ENCODE peak calls at places on chromosome 5, in nine cellular contexts. N is HepG2, I is upper lobe of left lung, G is tibial nerve, T is prostate gland, Z is IMR-90, U is transverse colon, M is spleen, D is stomach. H is an unnamed sample. For H3K27me3, the result is how much of the 10 kb centered on the place peaks cover.

GRCh38 chr5:60814498-60814897 is 29.6 kb downstream of the ELOVL7 start:
- DNase-seq in U (no peak), M (no peak), Z (no peak), D (no peak), G (no peak), I (no peak), N (no peak), T (no peak), H (no peak)

GRCh38 chr5:16585028-16585667 is 31.6 kb downstream of the RETREG1 start:
- DNase-seq in G (no peak), T (no peak), U (no peak), I (no peak), N (no peak), M (no peak), Z (no peak), D (no peak), H (no peak)

GRCh38 chr5:132825824-132826391 is 4.5 kb downstream of the SHROOM1 start:
- DNase-seq in Z (no peak), M (no peak), G (no peak), N (no peak), T (no peak), I (no peak), U (no peak), D (no peak), H (no peak)

GRCh38 chr5:68631884-68632283 is 416.3 kb downstream of the PIK3R1 start:
- DNase-seq in G (no peak), M (no peak), Z (no peak), T (no peak), N (no peak), U (no peak), I (no peak), D (no peak), H (no peak)

GRCh38 chr5:158451203-158451982 is 592.4 kb upstream of the CLINT1 start:
- DNase-seq in N (no peak), D (no peak), I (no peak), T (no peak), G (peak), U (peak), M (no peak), Z (peak), H (no peak)

GRCh38 chr5:157217289-157218024 is 36.8 kb downstream of the ITK start:
- DNase-seq in Z (no peak), D (no peak), N (no peak), I (no peak), M (no peak), U (no peak), T (no peak), G (no peak), H (no peak)

GRCh38 chr5:120464627-120465280 is 654 bp downstream of the PRR16 start:
- DNase-seq in I (peak), N (no peak), M (peak), T (peak), Z (peak), G (no peak), U (peak), D (peak), H (no peak)

GRCh38 chr5:98679963-98680362 is 93.5 kb upstream of the RGMB start:
- DNase-seq in M (no peak), Z (peak), D (no peak), U (no peak), T (no peak), I (no peak), N (no peak), G (no peak), H (no peak)

GRCh38 chr5:21613971-21614488 is 1239.1 kb downstream of the CDH12 start:
- DNase-seq in U (no peak), I (no peak), N (no peak), M (no peak), D (no peak), G (no peak), Z (no peak), T (no peak), H (no peak)

GRCh38 chr5:160619381-160619780 is 197.7 kb downstream of the PTTG1 start:
- DNase-seq in U (no peak), M (no peak), D (no peak), I (no peak), Z (no peak), T (no peak), G (no peak), N (no peak), H (no peak)

GRCh38 chr5:140696891-140697492 is 3.3 kb upstream of the ZMAT2 start:
- DNase-seq in Z (no peak), U (no peak), N (no peak), M (no peak), G (no peak), T (no peak), D (no peak), I (no peak), H (no peak)

DNA sequence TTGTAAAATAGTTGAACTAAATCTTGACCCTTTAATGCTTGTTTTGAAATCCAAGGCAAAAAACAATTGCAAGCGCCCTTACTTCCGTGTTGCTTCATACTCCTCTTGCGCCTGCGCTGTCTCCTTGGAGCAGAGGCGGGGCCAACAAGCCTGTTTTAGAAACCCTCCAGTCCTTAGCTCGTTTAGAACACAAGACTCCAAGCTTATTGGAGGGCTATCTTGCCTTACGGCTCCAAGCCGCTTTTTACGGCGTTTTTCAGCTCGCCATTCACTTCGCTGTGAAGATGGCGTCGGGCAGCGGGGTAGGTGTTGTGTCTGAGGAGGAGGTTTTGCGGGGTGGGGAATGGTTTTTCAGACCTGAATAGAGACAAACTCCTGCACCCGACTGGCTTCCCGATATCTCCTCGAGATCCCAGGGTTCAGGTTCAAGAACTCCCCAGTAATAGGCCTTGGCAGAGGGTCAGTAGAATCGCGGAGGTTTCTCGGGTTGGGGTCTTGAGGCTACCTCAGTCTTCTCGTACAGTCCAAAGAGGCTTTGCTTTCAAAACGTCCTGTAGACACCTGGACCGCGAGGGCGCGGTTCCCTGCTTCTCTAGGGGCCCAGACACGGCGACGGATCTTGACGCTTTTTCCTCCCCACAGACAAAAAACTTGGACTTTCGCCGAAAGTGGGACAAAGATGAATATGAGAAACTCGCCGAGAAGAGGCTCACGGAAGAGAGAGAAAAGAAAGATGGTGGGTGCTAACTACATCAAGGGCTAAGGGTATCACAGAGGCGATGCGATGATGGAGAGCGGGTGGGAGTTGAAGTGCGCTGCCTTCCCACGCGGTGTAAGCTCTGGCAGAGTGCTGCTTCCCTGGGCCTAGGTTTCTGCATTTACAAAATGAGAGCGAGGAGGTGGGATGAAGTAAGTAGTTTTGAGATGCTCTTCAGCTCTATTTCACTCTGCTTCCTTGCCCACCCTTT is at the start of gene ZMAT2:
- DNase-seq in G (peak), U (peak), Z (peak), D (peak), N (peak), I (peak), M (peak), T (peak), H (peak)
- TF ChIP-seq POLR2A in G (peak), U (peak), Z (peak), D (no peak), N (peak), I (peak), M (peak), T (peak), H (peak)

GRCh38 chr5:1219768-1220100 is 5.4 kb upstream of the SLC6A18 start:
- DNase-seq in U (no peak), T (no peak), N (no peak), G (no peak), D (no peak), I (no peak), Z (no peak), M (no peak), H (no peak)
- H3K27me3 ChIP-seq in U (under half), T (under half), N (under half), G (under half), D (under half), I (under half), Z (under half), M (under half), H (under half)

GRCh38 chr5:31531888-31532710 is at the start of the genes C5orf22 and DROSHA:
- DNase-seq in N (peak), D (peak), Z (peak), I (peak), U (peak), M (peak), G (peak), T (peak), H (peak)
- TF ChIP-seq POLR2A in N (peak), D (no peak), Z (no peak), I (peak), U (peak), M (no peak), G (peak), T (peak), H (peak)

DNA sequence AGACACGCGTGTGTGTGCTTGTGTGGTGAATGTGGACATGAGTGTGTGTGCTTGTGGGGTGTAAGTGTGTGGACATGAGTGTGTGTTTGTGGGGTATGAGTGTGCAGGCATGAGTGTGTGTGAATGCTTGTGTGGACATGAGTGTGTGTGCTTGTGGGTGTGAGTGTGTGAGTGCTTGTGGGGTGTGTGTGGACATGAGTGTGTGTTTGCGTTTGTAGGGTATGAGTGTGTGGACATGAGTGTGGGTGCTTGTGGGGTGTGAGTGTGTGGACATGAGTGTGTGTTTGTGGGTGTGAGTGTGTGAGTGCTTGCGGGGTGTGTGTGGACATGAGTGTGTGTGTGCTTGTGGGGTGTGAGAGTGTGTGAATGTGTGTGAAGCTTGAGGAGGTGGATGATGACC is 29.8 kb upstream of the TIFAB start:
- DNase-seq in Z (no peak), U (no peak), D (no peak), T (no peak), G (no peak), M (no peak), I (no peak), N (no peak), H (no peak)
- H3K27me3 ChIP-seq in Z (half or more), U (under half), D (half or more), T (under half), G (under half), M (half or more), I (under half), N (under half), H (under half)

GRCh38 chr5:88862547-88863175 is 20.3 kb downstream of the MEF2C start:
- DNase-seq in M (no peak), N (no peak), Z (no peak), T (no peak), U (no peak), D (no peak), I (no peak), G (no peak), H (no peak)
- TF ChIP-seq POLR2A in M (no peak), N (no peak), Z (no peak), T (no peak), U (no peak), D (no peak), I (no peak), G (no peak), H (no peak)

DNA sequence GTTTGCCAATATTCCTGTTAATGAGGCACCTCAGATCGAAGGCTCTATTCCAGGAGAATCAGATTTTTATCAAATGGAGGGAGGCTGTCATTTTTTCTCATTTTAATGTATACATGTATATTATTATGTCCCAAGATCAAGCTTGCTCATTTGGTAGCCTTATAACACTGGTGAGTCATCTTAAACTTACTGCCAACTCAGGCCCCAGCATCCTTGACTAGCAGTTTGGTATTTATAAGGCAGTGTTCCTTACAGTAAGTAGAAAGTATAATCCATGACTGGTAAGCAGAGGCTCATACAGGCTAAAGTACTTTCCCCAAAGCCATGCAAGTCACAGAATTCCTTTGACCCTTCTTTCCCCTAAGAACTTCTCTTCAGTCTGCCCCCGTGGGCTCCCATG is 90.7 kb upstream of the NR3C1 start:
- DNase-seq in T (no peak), D (no peak), M (no peak), Z (peak), U (no peak), G (no peak), I (no peak), N (no peak), H (no peak)
- H3K27me3 ChIP-seq in T (under half), D (under half), M (under half), Z (under half), U (under half), G (under half), I (under half), N (under half), H (under half)

GRCh38 chr5:119452373-119453044 is at the start of gene HSD17B4:
- DNase-seq in Z (peak), U (peak), D (peak), M (peak), G (peak), N (peak), I (peak), T (peak), H (peak)
- TF ChIP-seq POLR2A in Z (no peak), U (peak), D (peak), M (no peak), G (peak), N (peak), I (no peak), T (peak), H (no peak)

GRCh38 chr5:181042036-181042435 is 2.0 kb downstream of the BTNL9 start:
- DNase-seq in N (no peak), I (no peak), Z (no peak), T (no peak), U (no peak), G (no peak), D (no peak), M (peak), H (no peak)
- H3K27me3 ChIP-seq in N (half or more), I (under half), Z (under half), T (under half), U (under half), G (under half), D (half or more), M (half or more), H (half or more)

GRCh38 chr5:141850786-141851185 is 27.4 kb downstream of the PCDH1 start:
- DNase-seq in Z (no peak), M (no peak), I (no peak), T (no peak), G (no peak), U (no peak), N (no peak), D (no peak), H (no peak)

GRCh38 chr5:141851195-141851874 is 26.9 kb downstream of the PCDH1 start:
- DNase-seq in T (no peak), M (no peak), I (no peak), G (no peak), Z (no peak), U (no peak), D (no peak), N (no peak), H (no peak)

GRCh38 chr5:141848771-141849370 is 29.3 kb downstream of the PCDH1 start:
- DNase-seq in M (no peak), D (peak), N (peak), I (peak), G (no peak), T (peak), U (peak), Z (peak), H (no peak)

GRCh38 chr5:141850183-141850768 is 27.9 kb downstream of the PCDH1 start:
- DNase-seq in N (no peak), Z (peak), T (peak), G (no peak), U (no peak), I (no peak), M (no peak), D (no peak), H (peak)

GRCh38 chr5:141849371-141850182 is 28.6 kb downstream of the PCDH1 start:
- DNase-seq in G (peak), D (peak), Z (peak), U (peak), M (peak), I (peak), T (peak), N (peak), H (peak)
- TF ChIP-seq POLR2A in G (peak), D (peak), Z (peak), U (peak), M (no peak), I (peak), T (peak), N (peak), H (peak)

DNA sequence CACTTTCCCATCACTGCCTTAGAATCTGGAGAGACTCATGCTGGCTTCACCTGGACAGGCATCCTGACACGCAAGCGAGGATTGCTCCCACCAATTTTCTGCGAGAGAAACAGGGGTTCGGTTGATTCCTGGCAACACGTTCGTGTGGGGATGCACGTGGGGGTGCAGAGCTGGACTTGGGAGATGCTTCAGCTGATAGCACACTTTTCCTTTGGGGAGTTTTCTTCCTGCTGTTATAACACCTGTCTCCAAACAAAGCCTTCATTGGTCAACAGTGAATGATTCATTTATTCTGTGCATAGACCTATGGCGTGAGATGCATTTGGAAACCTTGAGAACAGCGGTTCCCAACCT is 50.0 kb downstream of the ROPN1L start:
- DNase-seq in M (peak), Z (no peak), D (no peak), T (no peak), G (no peak), N (no peak), I (no peak), U (no peak), H (no peak)
- H3K27me3 ChIP-seq in M (under half), Z (under half), D (under half), T (under half), G (under half), N (under half), I (under half), U (under half), H (under half)

H was measured in esophagus squamous epithelium.